ENCODE peak calls at places on chromosomes 5 and 9, in seven cellular contexts. U is caudate nucleus; J is NCI-H2107; Y is activated T-helper 1 cell treated with anti-CD3 and anti-CD28 coated beads, Interleukin-2, amount 50 U/mL, for 16 hours; X is body of pancreas; B is iPS DF 6.9; T is RPMI7951. W is an unnamed sample.

GRCh38 chr9:133170716-133171115 is 7.0 kb upstream of the GBGT1 start:
- DNase-seq in U (no peak), J (no peak), Y (no peak), X (no peak), B (no peak), T (no peak), W (no peak)

GRCh38 chr9:68651280-68651893 is 53.7 kb upstream of the PIP5K1B start:
- DNase-seq in U (no peak), J (no peak), Y (no peak), X (no peak), B (no peak), T (no peak), W (no peak)

GRCh38 chr9:16092627-16093091 is 539.8 kb downstream of the CCDC171 start:
- DNase-seq in U (no peak), J (no peak), Y (no peak), X (peak), B (no peak), T (peak), W (no peak)

GRCh38 chr5:139740138-139740992 is 55.2 kb upstream of the PSD2 start:
- DNase-seq in U (no peak), J (no peak), Y (no peak), X (no peak), B (no peak), T (peak), W (no peak)

GRCh38 chr9:114928092-114928491 is 2.3 kb downstream of the TNFSF8 start:
- DNase-seq in U (no peak), J (no peak), Y (no peak), X (no peak), B (no peak), T (no peak), W (no peak)

GRCh38 chr9:108963459-108964143 is 29.4 kb downstream of the ABITRAM start:
- DNase-seq in U (no peak), J (no peak), Y (no peak), X (no peak), B (no peak), T (peak), W (no peak)

GRCh38 chr5:9347541-9348295 is 198.2 kb downstream of the SEMA5A start:
- DNase-seq in U (no peak), J (no peak), Y (no peak), X (no peak), B (no peak), T (peak), W (no peak)

GRCh38 chr9:116499986-116500871 is 186.9 kb upstream of the TRIM32 start:
- DNase-seq in U (no peak), J (no peak), Y (no peak), X (no peak), B (no peak), T (peak), W (peak)

GRCh38 chr5:59863777-59864176 is 29.7 kb downstream of the PDE4D start:
- DNase-seq in U (no peak), J (no peak), Y (no peak), X (no peak), B (no peak), T (peak), W (no peak)

GRCh38 chr5:84688566-84688965 is 303.9 kb upstream of the EDIL3 start:
- DNase-seq in U (no peak), J (no peak), Y (no peak), X (no peak), B (no peak), T (peak), W (peak)

GRCh38 chr9:90016272-90016671 is 411.5 kb downstream of the GADD45G start:
- DNase-seq in U (no peak), J (no peak), Y (no peak), X (no peak), B (no peak), T (no peak), W (no peak)

GRCh38 chr9:131278421-131279111 is 2.3 kb upstream of the FAM78A start:
- DNase-seq in U (no peak), J (no peak), Y (no peak), X (no peak), B (no peak), T (no peak), W (no peak)

GRCh38 chr5:17315710-17316221 is 98.3 kb downstream of the BASP1 start:
- DNase-seq in U (no peak), J (no peak), Y (no peak), X (no peak), B (no peak), T (peak), W (peak)

GRCh38 chr5:77086611-77087483 is at the start of gene ZBED3:
- DNase-seq in U (peak), J (peak), Y (peak), X (peak), B (no peak), T (peak), W (peak)

GRCh38 chr9:27476870-27477269 is 47.2 kb upstream of the IFNK start:
- DNase-seq in U (no peak), J (no peak), Y (no peak), X (no peak), B (no peak), T (no peak), W (no peak)

GRCh38 chr9:26266111-26266791 is 588.0 kb upstream of the TUSC1 start:
- DNase-seq in U (no peak), J (no peak), Y (no peak), X (no peak), B (no peak), T (no peak), W (no peak)

GRCh38 chr9:77848897-77849296 is 182.7 kb downstream of the GNAQ start:
- DNase-seq in U (peak), J (no peak), Y (no peak), X (peak), B (no peak), T (peak), W (peak)

GRCh38 chr9:38424918-38425317 is 664 bp upstream of the IGFBPL1 start:
- DNase-seq in U (no peak), J (no peak), Y (no peak), X (no peak), B (no peak), T (no peak), W (no peak)

GRCh38 chr5:144585716-144586115 is 415.0 kb downstream of the KCTD16 start:
- DNase-seq in U (no peak), J (no peak), Y (no peak), X (no peak), B (no peak), T (no peak), W (no peak)

GRCh38 chr5:74442466-74442865 is 198.1 kb downstream of the ENC1 start:
- DNase-seq in U (no peak), J (no peak), Y (no peak), X (no peak), B (peak), T (no peak), W (no peak)

GRCh38 chr5:110354341-110354740 is 372.1 kb downstream of the TMEM232 start:
- DNase-seq in U (peak), J (no peak), Y (no peak), X (peak), B (no peak), T (no peak), W (no peak)

GRCh38 chr9:700365-701282 is 140.9 kb upstream of the DMRT1 start:
- DNase-seq in U (no peak), J (no peak), Y (no peak), X (no peak), B (no peak), T (no peak), W (no peak)

GRCh38 chr5:130836729-130837660 is 328.1 kb downstream of the HINT1 start:
- DNase-seq in U (no peak), J (no peak), Y (no peak), X (no peak), B (no peak), T (peak), W (no peak)

GRCh38 chr5:15833365-15833764 is 333.4 kb downstream of the FBXL7 start:
- DNase-seq in U (no peak), J (no peak), Y (no peak), X (no peak), B (no peak), T (no peak), W (no peak)

GRCh38 chr5:17314907-17315471 is 97.6 kb downstream of the BASP1 start:
- DNase-seq in U (no peak), J (no peak), Y (no peak), X (no peak), B (no peak), T (peak), W (peak)

GRCh38 chr9:19229725-19230355 is 653 bp upstream of the DENND4C start:
- DNase-seq in U (peak), J (peak), Y (no peak), X (no peak), B (peak), T (peak), W (no peak)

GRCh38 chr5:173454381-173454763 is 126.2 kb upstream of the STC2 start:
- DNase-seq in U (no peak), J (no peak), Y (no peak), X (no peak), B (no peak), T (peak), W (no peak)

GRCh38 chr9:80954521-80954920 is 734.8 kb downstream of the TLE1 start:
- DNase-seq in U (no peak), J (no peak), Y (no peak), X (no peak), B (no peak), T (peak), W (no peak)

GRCh38 chr5:81751836-81752643 is 1.1 kb upstream of the SSBP2 start:
- DNase-seq in U (peak), J (no peak), Y (no peak), X (peak), B (no peak), T (no peak), W (no peak)

GRCh38 chr9:109766351-109766750 is 13.6 kb upstream of the PALM2AKAP2 start:
- DNase-seq in U (no peak), J (no peak), Y (no peak), X (no peak), B (no peak), T (peak), W (peak)

GRCh38 chr5:56094579-56095361 is 100.0 kb upstream of the IL6ST start:
- DNase-seq in U (no peak), J (no peak), Y (peak), X (no peak), B (no peak), T (no peak), W (no peak)

GRCh38 chr9:136093995-136094881 is 851 bp downstream of the NACC2 start:
- DNase-seq in U (no peak), J (peak), Y (no peak), X (peak), B (no peak), T (peak), W (no peak)

GRCh38 chr9:2838356-2838983 is 5.4 kb downstream of the PUM3 start:
- DNase-seq in U (no peak), J (no peak), Y (no peak), X (no peak), B (no peak), T (no peak), W (no peak)

GRCh38 chr5:137997726-137998213 is 35.1 kb downstream of the FAM13B start:
- DNase-seq in U (no peak), J (no peak), Y (no peak), X (no peak), B (no peak), T (peak), W (no peak)

GRCh38 chr5:142550471-142550870 is 135.4 kb downstream of the FGF1 start:
- DNase-seq in U (no peak), J (no peak), Y (no peak), X (no peak), B (no peak), T (no peak), W (no peak)

W was measured in AG09309.